ENCODE peak calls at places on chromosome X, in five cellular contexts. D, U, Y, K and I are unnamed samples.

GRCh38 chrX:155966876-155967275 is 30.6 kb upstream of the IL9R start:
- DNase-seq in D (peak), K (no peak), Y (peak), U (no peak), I (no peak)

GRCh38 chrX:153645921-153646481 is 1.0 kb upstream of the DUSP9 start:
- DNase-seq in K (no peak), D (no peak), Y (no peak), U (peak), I (no peak)

GRCh38 chrX:78658851-78659744 is at the start of gene RTL3:
- DNase-seq in U (no peak), Y (peak), K (peak), D (no peak), I (no peak)

GRCh38 chrX:2707334-2707760 is 16.3 kb downstream of the CD99 start:
- DNase-seq in D (peak), Y (peak), U (peak), K (peak), I (no peak)

GRCh38 chrX:136667446-136668168 is 19.6 kb downstream of the CD40LG start:
- DNase-seq in Y (no peak), U (no peak), D (no peak), K (no peak), I (no peak)

GRCh38 chrX:22171287-22172060 is 101.2 kb upstream of the CBLL2 start:
- DNase-seq in Y (no peak), K (no peak), D (no peak), U (no peak), I (no peak)

GRCh38 chrX:52271212-52271611 is 86.5 kb downstream of the MAGED4 start:
- DNase-seq in Y (peak), D (no peak), K (peak), U (no peak), I (no peak)

GRCh38 chrX:141220342-141221008 is 21.8 kb downstream of the SPANXC start:
- DNase-seq in K (peak), U (no peak), Y (peak), D (no peak), I (peak)

GRCh38 chrX:41946973-41947612 is 23.7 kb upstream of the CASK start:
- DNase-seq in K (no peak), U (no peak), Y (no peak), D (no peak), I (no peak)